ENCODE peak calls at places on chromosomes 6 and 20, in four cellular contexts. A is T-cell; L is RWPE1; J is activated T-helper 2 cell treated with anti-CD3 and anti-CD28 coated beads, Interferon-gamma antibody, Interleukin-2, Interleukin-4, amounts not matched to agents 10 μg/mL and 5 μg/mL and 100 μg/mL, durations not matched to agents 14 hours and 24 hours and 36 hours. X is an unnamed sample.

GRCh38 chr6:3403244-3404154 is 53.4 kb downstream of the SLC22A23 start:
- DNase-seq in A (no peak), J (no peak), L (peak), X (no peak)

GRCh38 chr6:35635601-35636597 is 52.8 kb downstream of the FKBP5 start:
- DNase-seq in A (no peak), L (no peak), J (no peak), X (no peak)

GRCh38 chr6:24444588-24444987 is 41.9 kb downstream of the MRS2 start:
- DNase-seq in J (no peak), A (no peak), L (no peak), X (no peak)

GRCh38 chr6:43570876-43571441 is 4.9 kb downstream of the XPO5 start:
- DNase-seq in L (peak), A (no peak), J (no peak), X (peak)

GRCh38 chr6:1836690-1837089 is 227.0 kb downstream of the FOXC1 start:
- DNase-seq in J (no peak), A (no peak), L (no peak), X (no peak)

GRCh38 chr20:8670900-8671229 is 398.0 kb upstream of the PLCB4 start:
- DNase-seq in A (no peak), L (no peak), J (no peak), X (no peak)

GRCh38 chr20:4193053-4193452 is 177.7 kb upstream of the RNF24 start:
- DNase-seq in A (no peak), J (no peak), L (peak), X (no peak)

GRCh38 chr20:46709459-46710148 is at the start of gene SLC2A10:
- DNase-seq in L (no peak), A (no peak), J (no peak), X (peak)

GRCh38 chr20:10673176-10673830 is 496 bp downstream of the JAG1 start:
- DNase-seq in J (peak), L (no peak), A (no peak), X (no peak)

GRCh38 chr6:17998442-17998841 is 11.0 kb upstream of the KIF13A start:
- DNase-seq in J (no peak), A (no peak), L (no peak), X (no peak)

GRCh38 chr6:155174576-155175174 is 89.1 kb upstream of the CLDN20 start:
- DNase-seq in A (peak), J (peak), L (peak), X (peak)

GRCh38 chr6:92715991-92716390 is 703.4 kb downstream of the EPHA7 start:
- DNase-seq in A (no peak), L (no peak), J (no peak), X (peak)

GRCh38 chr6:6865601-6866000 is 242.2 kb upstream of the RREB1 start:
- DNase-seq in J (no peak), A (no peak), L (no peak), X (no peak)

GRCh38 chr6:125953502-125953875 is 3.1 kb upstream of the HINT3 start:
- DNase-seq in A (no peak), L (no peak), J (no peak), X (no peak)

GRCh38 chr6:10951675-10952282 is 64.9 kb downstream of the SYCP2L start:
- DNase-seq in J (no peak), A (no peak), L (peak), X (peak)

X was measured in astrocyte.